ENCODE peak calls at places on chromosomes 13 and 19, in five cellular contexts. O is breast epithelium, C is spleen, X is transverse colon, U is endothelial cell of umbilical vein. V is an unnamed sample. For H3K4me1, the result is how much of the 10 kb centered on the place peaks cover.

GRCh38 chr19:42282810-42283247 is 13.8 kb downstream of the CIC start:
- DNase-seq in C (no peak), O (no peak), X (no peak), U (no peak), V (no peak)

GRCh38 chr13:47069133-47069532 is 172.3 kb upstream of the HTR2A start:
- DNase-seq in O (no peak), X (no peak), U (no peak), C (no peak), V (no peak)

GRCh38 chr13:50161052-50161451 is 145.8 kb downstream of the KCNRG start:
- DNase-seq in U (no peak), X (no peak), O (no peak), C (no peak), V (no peak)

GRCh38 chr13:23159205-23159586 is 21.6 kb upstream of the SGCG start:
- DNase-seq in U (peak), C (no peak), X (no peak), O (no peak), V (no peak)

GRCh38 chr13:103351035-103351828 is 285.0 kb upstream of the SLC10A2 start:
- DNase-seq in X (peak), O (no peak), C (no peak), U (no peak), V (no peak)

GRCh38 chr13:102197193-102197592 is 204.7 kb downstream of the FGF14 start:
- DNase-seq in U (no peak), X (no peak), O (no peak), C (no peak), V (no peak)

GRCh38 chr19:43446746-43447489 is 18.5 kb downstream of the LYPD3 start:
- DNase-seq in X (peak), O (peak), C (peak), U (peak), V (peak)

GRCh38 chr19:7853760-7854107 is 20.5 kb downstream of the PRR36 start:
- DNase-seq in X (no peak), O (no peak), C (no peak), U (no peak), V (no peak)

GRCh38 chr13:73069206-73069815 is 10.5 kb downstream of the KLF5 start:
- DNase-seq in U (no peak), O (no peak), X (no peak), C (no peak), V (no peak)

GRCh38 chr19:20171285-20171684 is 4.3 kb downstream of the ZNF486 start:
- DNase-seq in C (no peak), X (no peak), U (no peak), O (no peak), V (no peak)

DNA sequence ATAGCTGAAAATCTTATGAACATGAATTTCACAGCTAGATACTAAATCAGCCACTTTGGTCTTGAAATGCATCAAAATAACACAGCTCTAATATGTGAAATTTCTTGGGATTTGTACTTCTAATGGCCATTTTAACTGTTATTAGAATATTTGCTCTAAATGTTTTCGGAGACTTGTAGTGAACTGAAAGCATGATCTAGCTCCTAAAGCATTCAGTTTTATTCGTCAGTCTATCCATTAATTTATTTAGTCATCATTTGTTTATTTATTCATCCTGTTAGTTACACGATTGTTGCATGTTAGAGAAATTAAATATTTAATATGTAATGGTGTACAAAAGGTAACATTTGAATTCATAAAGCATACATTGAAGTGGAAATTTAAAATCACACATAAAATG is 1132.7 kb downstream of the SLITRK1 start:
- DNase-seq in C (no peak), U (no peak), X (no peak), O (no peak), V (no peak)
- H3K4me1 ChIP-seq in C (under half), U (under half), X (under half), O (under half), V (under half)

DNA sequence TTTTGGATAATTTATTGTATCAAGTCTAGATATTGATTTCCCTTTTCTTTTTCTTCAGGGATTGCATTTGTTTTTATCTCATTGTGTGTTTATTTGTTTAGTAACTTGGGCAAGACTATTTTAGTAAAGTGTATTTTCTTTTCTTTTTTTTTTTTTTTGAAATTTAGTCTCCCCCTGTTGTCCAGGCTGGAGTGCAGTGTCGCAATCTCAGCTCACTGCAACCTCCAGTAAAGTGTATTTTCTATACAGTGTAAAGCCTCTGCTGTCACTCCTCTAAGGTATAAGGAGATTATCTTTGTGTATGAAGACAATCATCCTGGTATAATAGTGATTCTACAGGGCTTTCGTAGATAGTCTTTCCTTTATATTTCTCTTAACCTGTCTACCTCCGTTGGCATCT is 2546.0 kb downstream of the PCDH9 start:
- DNase-seq in X (no peak), U (no peak), C (no peak), O (no peak), V (no peak)
- TF ChIP-seq POLR2AphosphoS5 in X (no peak), U (no peak), C (no peak), O (no peak), V (no peak)

GRCh38 chr19:47506459-47506858 is 8.4 kb downstream of the NAPA start:
- DNase-seq in O (no peak), C (no peak), X (no peak), U (no peak), V (no peak)

GRCh38 chr19:47507031-47507430 is 7.8 kb downstream of the NAPA start:
- DNase-seq in C (no peak), O (peak), X (no peak), U (no peak), V (peak)

GRCh38 chr19:47509170-47509847 is 5.6 kb downstream of the NAPA start:
- DNase-seq in U (no peak), C (no peak), O (no peak), X (no peak), V (no peak)

GRCh38 chr19:47508721-47509120 is 6.1 kb downstream of the NAPA start:
- DNase-seq in U (no peak), X (no peak), O (no peak), C (no peak), V (no peak)

GRCh38 chr19:47507924-47508553 is 6.8 kb downstream of the NAPA start:
- DNase-seq in X (no peak), O (no peak), C (no peak), U (no peak), V (no peak)
- H3K4me1 ChIP-seq in X (under half), O (half or more), C (half or more), U (under half), V (half or more)

GRCh38 chr19:944663-945241 is 18.9 kb downstream of the ARID3A start:
- DNase-seq in O (no peak), U (no peak), C (no peak), X (peak), V (no peak)

GRCh38 chr19:944171-944567 is 18.3 kb downstream of the ARID3A start:
- DNase-seq in O (no peak), X (peak), U (no peak), C (no peak), V (no peak)

GRCh38 chr19:945401-946252 is 19.8 kb downstream of the ARID3A start:
- DNase-seq in C (no peak), O (no peak), X (no peak), U (no peak), V (no peak)

GRCh38 chr19:942133-942645 is 16.4 kb downstream of the ARID3A start:
- DNase-seq in O (no peak), C (no peak), U (no peak), X (no peak), V (no peak)

DNA sequence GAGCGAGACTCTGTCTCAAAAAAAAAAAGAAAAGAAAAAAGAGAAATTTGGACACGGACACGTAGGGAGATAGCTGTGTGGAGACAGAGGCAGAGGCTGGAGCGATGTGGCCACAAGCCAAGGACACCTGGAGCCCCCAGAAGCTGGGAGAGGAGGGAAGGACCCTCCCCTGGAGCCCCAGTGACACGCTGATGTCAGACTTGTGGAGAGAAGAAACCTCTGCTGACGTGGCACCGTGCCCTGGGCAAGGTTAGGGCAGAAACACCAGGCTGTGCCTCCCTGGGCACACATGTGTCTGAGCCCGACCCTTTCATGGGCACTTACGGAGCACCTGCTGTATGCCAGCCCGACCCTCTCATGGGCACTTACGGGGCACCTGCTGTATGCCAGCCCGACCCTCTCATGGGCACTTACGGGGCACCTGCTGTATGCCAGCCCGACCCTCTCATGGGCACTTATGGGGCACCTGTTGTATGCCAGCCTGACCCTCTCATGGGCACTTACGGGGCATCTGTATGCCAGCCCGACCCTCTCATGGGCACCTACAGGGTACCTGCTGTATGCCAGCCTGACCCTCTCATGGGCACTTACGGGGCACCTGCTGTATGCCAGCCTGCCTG is 17.8 kb downstream of the ARID3A start:
- DNase-seq in X (no peak), C (no peak), U (no peak), O (no peak), V (no peak)
- TF ChIP-seq POLR2AphosphoS5 in X (no peak), C (no peak), U (no peak), O (no peak), V (no peak)

GRCh38 chr19:15450528-15450890 is 753 bp upstream of the WIZ start:
- DNase-seq in X (no peak), C (no peak), U (no peak), O (no peak), V (no peak)

GRCh38 chr19:15448014-15448777 is 1.6 kb downstream of the WIZ start:
- DNase-seq in U (no peak), C (no peak), O (no peak), X (no peak), V (no peak)

GRCh38 chr19:15449620-15450527 is at the start of gene WIZ:
- DNase-seq in C (peak), O (peak), U (peak), X (peak), V (peak)

GRCh38 chr19:15447057-15447456 is 2.7 kb downstream of the WIZ start:
- DNase-seq in U (no peak), C (no peak), X (no peak), O (no peak), V (no peak)

DNA sequence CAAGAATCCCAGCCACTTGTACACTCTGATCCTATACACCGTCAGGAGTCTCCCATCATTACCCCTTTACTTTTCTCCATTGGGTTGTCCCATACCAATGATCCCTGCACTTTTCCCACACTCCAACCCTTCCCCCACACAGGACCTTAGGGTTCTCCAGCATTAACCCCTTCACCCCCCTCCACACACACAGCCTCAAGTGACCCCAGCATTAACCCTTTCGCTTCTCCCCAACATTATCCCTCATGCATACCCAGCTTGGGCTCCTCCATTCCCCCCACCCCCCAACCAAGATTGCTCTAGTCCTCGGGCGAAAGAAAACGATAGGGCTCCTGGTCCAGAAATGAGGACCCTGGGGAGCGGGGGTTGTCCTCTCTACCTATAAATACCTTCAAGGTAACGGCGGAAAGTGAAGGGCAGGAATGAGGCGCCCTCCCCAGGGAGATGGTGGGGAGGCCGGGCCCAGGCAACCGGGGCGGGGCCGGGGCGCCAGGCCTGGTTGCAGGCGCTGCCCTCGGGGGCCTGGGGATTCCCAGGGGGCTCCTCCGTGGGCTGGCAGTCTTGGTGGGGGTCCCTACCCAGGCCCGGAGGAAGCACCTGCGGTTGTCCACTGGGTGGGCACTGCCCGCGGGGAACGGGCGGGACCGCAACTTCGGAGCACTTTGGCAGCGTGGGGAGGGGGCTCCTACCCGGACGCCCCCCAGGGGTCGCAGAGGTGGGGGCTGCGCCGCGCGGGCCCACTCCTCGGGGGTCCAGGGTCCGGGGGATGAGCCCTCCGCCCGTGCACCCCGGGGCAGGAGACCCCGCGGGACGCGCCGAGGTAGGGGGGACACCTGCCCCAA is 757 bp downstream of the WIZ start:
- DNase-seq in C (peak), O (no peak), U (peak), X (no peak), V (no peak)
- H3K4me1 ChIP-seq in C (under half), O (under half), U (under half), X (under half), V (under half)

GRCh38 chr19:6481541-6482342 is at the start of gene DENND1C:
- DNase-seq in O (no peak), U (peak), X (peak), C (peak), V (no peak)
- TF ChIP-seq POLR2AphosphoS5 in O (no peak), U (no peak), X (no peak), C (peak), V (no peak)

DNA sequence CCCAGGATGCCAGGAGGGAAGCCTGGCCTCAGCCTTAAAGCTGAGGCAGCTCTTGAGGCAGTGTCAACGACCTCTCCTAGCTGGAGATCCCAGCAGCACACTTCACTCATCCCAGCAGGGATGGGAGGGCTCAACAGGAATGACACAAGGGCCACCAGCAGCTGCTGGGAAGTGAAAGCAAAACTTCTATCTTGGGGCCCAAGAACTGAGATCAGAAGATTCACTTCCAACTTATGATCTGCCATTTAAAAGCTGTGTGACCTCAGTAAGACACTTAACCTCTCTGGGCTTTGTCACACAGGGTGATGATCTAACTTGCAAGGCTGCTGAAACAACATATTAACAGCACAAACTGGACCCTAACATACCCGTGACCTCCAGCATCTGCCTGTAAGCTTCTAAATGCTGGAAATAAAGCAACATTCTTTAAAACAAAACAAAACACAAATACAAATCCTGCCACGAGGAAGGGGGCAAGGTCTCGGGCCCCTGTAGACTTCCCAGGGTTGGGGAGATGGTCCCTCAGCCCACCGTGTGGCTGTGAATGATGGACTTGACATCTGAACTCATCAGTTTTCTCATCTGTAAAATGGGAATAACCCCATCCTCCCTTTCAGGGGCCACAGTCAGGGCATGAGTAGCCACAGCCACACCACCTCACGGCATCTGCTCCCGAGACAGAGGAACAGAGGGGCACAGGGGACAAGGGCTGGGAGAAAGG is 22.7 kb downstream of the ELL start:
- DNase-seq in C (no peak), X (no peak), O (no peak), U (no peak), V (no peak)
- H3K4me1 ChIP-seq in C (half or more), X (under half), O (under half), U (under half), V (under half)

GRCh38 chr19:11373166-11373884 is 1.1 kb upstream of the SWSAP1 start:
- DNase-seq in X (no peak), U (no peak), O (no peak), C (no peak), V (no peak)

GRCh38 chr19:11377237-11377636 is 2.8 kb downstream of the SWSAP1 start:
- DNase-seq in X (peak), U (peak), C (no peak), O (no peak), V (peak)

GRCh38 chr19:11373885-11374448 is 499 bp upstream of the SWSAP1 start:
- DNase-seq in C (no peak), X (no peak), U (no peak), O (no peak), V (no peak)

GRCh38 chr19:11374449-11375142 is at the start of gene SWSAP1:
- DNase-seq in C (peak), X (peak), U (peak), O (peak), V (peak)

GRCh38 chr19:11375143-11375948 is 880 bp downstream of the SWSAP1 start:
- DNase-seq in O (no peak), U (peak), C (peak), X (peak), V (peak)
- TF ChIP-seq POLR2AphosphoS5 in O (no peak), U (peak), C (peak), X (peak), V (peak)

GRCh38 chr13:33547035-33547434 is 261.5 kb upstream of the STARD13 start:
- DNase-seq in X (no peak), U (no peak), C (no peak), O (no peak), V (no peak)
- H3K4me1 ChIP-seq in X (under half), U (under half), C (under half), O (under half), V (under half)

GRCh38 chr19:28615546-28615916 is 597.4 kb downstream of the UQCRFS1 start:
- DNase-seq in C (no peak), X (no peak), O (no peak), U (no peak), V (no peak)

GRCh38 chr19:28618504-28618903 is 594.4 kb downstream of the UQCRFS1 start:
- DNase-seq in O (no peak), C (no peak), X (no peak), U (no peak), V (no peak)

GRCh38 chr19:28615966-28616365 is 597.0 kb downstream of the UQCRFS1 start:
- DNase-seq in X (no peak), U (no peak), C (no peak), O (no peak), V (no peak)

GRCh38 chr19:28612275-28612769 is 600.6 kb downstream of the UQCRFS1 start:
- DNase-seq in U (no peak), X (no peak), O (no peak), C (no peak), V (no peak)

GRCh38 chr19:28614634-28615545 is 598.1 kb downstream of the UQCRFS1 start:
- DNase-seq in O (no peak), C (no peak), X (no peak), U (no peak), V (no peak)
- TF ChIP-seq POLR2AphosphoS5 in O (no peak), C (no peak), X (no peak), U (no peak), V (no peak)